ENCODE peak calls at places on chromosomes 4 and X, in seven cellular contexts. S is ureter, Z is AG08396, A is activated gamma-delta T cell treated with Interleukin-2 at 50 U/mL for 16 hours, N is kidney glomerular epithelial cell, J is suprapubic skin, T is COR-L47. R is an unnamed sample.

GRCh38 chr4:17758459-17758858 is 23.0 kb downstream of the FAM184B start:
- DNase-seq in S (no peak), Z (no peak), A (no peak), N (no peak), J (no peak), T (peak; percentile 5), R (no peak)

GRCh38 chr4:72971572-72971971 is 97.9 kb downstream of the COX18 start:
- DNase-seq in S (no peak), Z (peak; percentile 11), A (no peak), N (peak; percentile 92), J (no peak), T (no peak), R (no peak)

GRCh38 chr4:964346-965025 is 8.9 kb downstream of the DGKQ start:
- DNase-seq in S (no peak), Z (no peak), A (no peak), N (no peak), J (no peak), T (no peak), R (no peak)

GRCh38 chr4:76892601-76893000 is 5.3 kb downstream of the SOWAHB start:
- DNase-seq in S (no peak), Z (no peak), A (no peak), N (no peak), J (no peak), T (no peak), R (no peak)

GRCh38 chr4:76028242-76028859 is 5.1 kb upstream of the CXCL10 start:
- DNase-seq in S (no peak), Z (no peak), A (no peak), N (peak; percentile 15), J (no peak), T (peak; percentile 40), R (no peak)

GRCh38 chr4:180993179-180993841 is 1249.9 kb upstream of the TENM3 start:
- DNase-seq in S (no peak), Z (no peak), A (no peak), N (no peak), J (no peak), T (no peak), R (no peak)

GRCh38 chrX:1430451-1430850 is 22.3 kb downstream of the ASMTL start:
- DNase-seq in S (no peak), Z (no peak), A (no peak), N (no peak), J (no peak), T (no peak), R (no peak)

GRCh38 chrX:104510801-104511200 is 55.2 kb upstream of the IL1RAPL2 start:
- DNase-seq in S (no peak), Z (no peak), A (no peak), N (no peak), J (no peak), T (no peak), R (no peak)

GRCh38 chrX:147978931-147979330 is 2.2 kb upstream of the FMR1NB start:
- DNase-seq in S (no peak), Z (no peak), A (no peak), N (no peak), J (no peak), T (no peak), R (no peak)

GRCh38 chrX:154457491-154458115 is 478 bp upstream of the PLXNA3 start:
- DNase-seq in S (no peak), Z (peak; percentile 78), A (peak; percentile 52), N (no peak), J (no peak), T (no peak), R (peak; percentile 62)

GRCh38 chr4:25861951-25862410 is 807 bp downstream of the SEL1L3 start:
- DNase-seq in S (no peak), Z (peak; percentile 45), A (peak; percentile 11), N (no peak), J (no peak), T (peak; percentile 25), R (peak; percentile 67)

GRCh38 chr4:91840359-91840758 is 463.4 kb upstream of the GRID2 start:
- DNase-seq in S (no peak), Z (no peak), A (no peak), N (no peak), J (no peak), T (peak; percentile 35), R (no peak)

GRCh38 chr4:87758278-87758677 is 41.1 kb upstream of the IBSP start:
- DNase-seq in S (no peak), Z (no peak), A (no peak), N (no peak), J (no peak), T (no peak), R (no peak)

GRCh38 chr4:167688660-167689142 is 403.6 kb upstream of the ANXA10 start:
- DNase-seq in S (no peak), Z (no peak), A (no peak), N (no peak), J (no peak), T (no peak), R (no peak)

GRCh38 chrX:69153060-69153730 is 12.1 kb downstream of the PJA1 start:
- DNase-seq in S (peak; percentile 43), Z (peak; percentile 39), A (no peak), N (no peak), J (no peak), T (no peak), R (no peak)

GRCh38 chrX:53550756-53551463 is 116.7 kb upstream of the HSD17B10 start:
- DNase-seq in S (no peak), Z (no peak), A (no peak), N (no peak), J (no peak), T (no peak), R (no peak)

GRCh38 chr4:7516116-7516772 is 81.5 kb upstream of the PSAPL1 start:
- DNase-seq in S (no peak), Z (no peak), A (no peak), N (no peak), J (no peak), T (no peak), R (no peak)

GRCh38 chrX:20067709-20068315 is 48.9 kb downstream of the MAP7D2 start:
- DNase-seq in S (peak; percentile 76), Z (peak; percentile 81), A (no peak), N (peak; percentile 25), J (peak; percentile 76), T (peak; percentile 56), R (peak; percentile 47)

GRCh38 chr4:123446791-123447474 is 50.3 kb downstream of the SPRY1 start:
- DNase-seq in S (no peak), Z (no peak), A (no peak), N (no peak), J (no peak), T (peak; percentile 54), R (no peak)

GRCh38 chrX:153778684-153779101 is 2.1 kb upstream of the SRPK3 start:
- DNase-seq in S (no peak), Z (no peak), A (no peak), N (no peak), J (no peak), T (no peak), R (no peak)

R was measured in left colon.